ENCODE peak calls at places on chromosomes 2 and 18, in six cellular contexts. One of them, this sample, is unnamed.

GRCh38 chr2:30721668-30722647 is 85.3 kb downstream of the CAPN13 start:
- DNase-seq in heart right ventricle: no peak
- DNase-seq in left lung: no peak
- DNase-seq in IMR-90: no peak
- DNase-seq in astrocyte: no peak
- DNase-seq in tibial artery: peak
- DNase-seq in this sample: no peak

GRCh38 chr2:160411167-160411566 is 82.4 kb downstream of the RBMS1 start:
- DNase-seq in heart right ventricle: no peak
- DNase-seq in left lung: no peak
- DNase-seq in IMR-90: no peak
- DNase-seq in astrocyte: peak
- DNase-seq in tibial artery: no peak
- DNase-seq in this sample: no peak

GRCh38 chr2:113248997-113249770 is 29.5 kb downstream of the PAX8 start:
- DNase-seq in heart right ventricle: peak
- DNase-seq in left lung: peak
- DNase-seq in IMR-90: peak
- DNase-seq in astrocyte: peak
- DNase-seq in tibial artery: peak
- DNase-seq in this sample: no peak

GRCh38 chr18:9743200-9744016 is 35.3 kb downstream of the RAB31 start:
- DNase-seq in heart right ventricle: no peak
- DNase-seq in left lung: no peak
- DNase-seq in IMR-90: peak
- DNase-seq in astrocyte: peak
- DNase-seq in tibial artery: no peak
- DNase-seq in this sample: peak

GRCh38 chr2:216691210-216691741 is 4.1 kb downstream of the IGFBP5 start:
- DNase-seq in heart right ventricle: peak
- DNase-seq in left lung: peak
- DNase-seq in IMR-90: peak
- DNase-seq in astrocyte: peak
- DNase-seq in tibial artery: peak
- DNase-seq in this sample: no peak

GRCh38 chr2:12717191-12717987 is 653 bp downstream of the TRIB2 start:
- DNase-seq in heart right ventricle: peak
- DNase-seq in left lung: peak
- DNase-seq in IMR-90: peak
- DNase-seq in astrocyte: peak
- DNase-seq in tibial artery: peak
- DNase-seq in this sample: peak

GRCh38 chr18:59721214-59721613 is 24.0 kb upstream of the CCBE1 start:
- DNase-seq in heart right ventricle: no peak
- DNase-seq in left lung: no peak
- DNase-seq in IMR-90: no peak
- DNase-seq in astrocyte: no peak
- DNase-seq in tibial artery: no peak
- DNase-seq in this sample: no peak

GRCh38 chr2:55364189-55365055 is 55.2 kb downstream of the CCDC88A start:
- DNase-seq in heart right ventricle: no peak
- DNase-seq in left lung: no peak
- DNase-seq in IMR-90: peak
- DNase-seq in astrocyte: peak
- DNase-seq in tibial artery: peak
- DNase-seq in this sample: no peak

GRCh38 chr2:191636235-191636543 is 41.7 kb upstream of the NABP1 start:
- DNase-seq in heart right ventricle: no peak
- DNase-seq in left lung: no peak
- DNase-seq in IMR-90: peak
- DNase-seq in astrocyte: peak
- DNase-seq in tibial artery: no peak
- DNase-seq in this sample: no peak

GRCh38 chr2:197080611-197081010 is 154.1 kb upstream of the PGAP1 start:
- DNase-seq in heart right ventricle: no peak
- DNase-seq in left lung: no peak
- DNase-seq in IMR-90: no peak
- DNase-seq in astrocyte: no peak
- DNase-seq in tibial artery: no peak
- DNase-seq in this sample: no peak

GRCh38 chr2:167721593-167721992 is 525.8 kb downstream of the STK39 start:
- DNase-seq in heart right ventricle: no peak
- DNase-seq in left lung: no peak
- DNase-seq in IMR-90: no peak
- DNase-seq in astrocyte: no peak
- DNase-seq in tibial artery: no peak
- DNase-seq in this sample: no peak

GRCh38 chr2:203824057-203824456 is 43.5 kb upstream of the CTLA4 start:
- DNase-seq in heart right ventricle: no peak
- DNase-seq in left lung: no peak
- DNase-seq in IMR-90: no peak
- DNase-seq in astrocyte: no peak
- DNase-seq in tibial artery: no peak
- DNase-seq in this sample: no peak
- H3K27ac ChIP-seq in heart right ventricle: no peak
- H3K27ac ChIP-seq in left lung: no peak
- H3K27ac ChIP-seq in IMR-90: no peak
- H3K27ac ChIP-seq in astrocyte: no peak
- H3K27ac ChIP-seq in tibial artery: no peak
- H3K27ac ChIP-seq in this sample: no peak

GRCh38 chr2:231684314-231685223 is 23.8 kb upstream of the PTMA start:
- DNase-seq in heart right ventricle: peak
- DNase-seq in left lung: no peak
- DNase-seq in IMR-90: no peak
- DNase-seq in astrocyte: no peak
- DNase-seq in tibial artery: no peak
- DNase-seq in this sample: no peak

GRCh38 chr2:231687133-231687852 is 21.0 kb upstream of the PTMA start:
- DNase-seq in heart right ventricle: peak
- DNase-seq in left lung: peak
- DNase-seq in IMR-90: no peak
- DNase-seq in astrocyte: no peak
- DNase-seq in tibial artery: no peak
- DNase-seq in this sample: peak

GRCh38 chr2:231687961-231688360 is 20.4 kb upstream of the PTMA start:
- DNase-seq in heart right ventricle: no peak
- DNase-seq in left lung: no peak
- DNase-seq in IMR-90: no peak
- DNase-seq in astrocyte: no peak
- DNase-seq in tibial artery: no peak
- DNase-seq in this sample: no peak

GRCh38 chr2:231685349-231686191 is 22.8 kb upstream of the PTMA start:
- DNase-seq in heart right ventricle: no peak
- DNase-seq in left lung: no peak
- DNase-seq in IMR-90: no peak
- DNase-seq in astrocyte: no peak
- DNase-seq in tibial artery: no peak
- DNase-seq in this sample: no peak

GRCh38 chr2:231686192-231687100 is 21.9 kb upstream of the PTMA start:
- DNase-seq in heart right ventricle: no peak
- DNase-seq in left lung: no peak
- DNase-seq in IMR-90: no peak
- DNase-seq in astrocyte: no peak
- DNase-seq in tibial artery: no peak
- DNase-seq in this sample: no peak
- H3K4me3 ChIP-seq in heart right ventricle: no peak
- H3K4me3 ChIP-seq in left lung: no peak
- H3K4me3 ChIP-seq in IMR-90: no peak
- H3K4me3 ChIP-seq in astrocyte: no peak
- H3K4me3 ChIP-seq in tibial artery: no peak
- H3K4me3 ChIP-seq in this sample: no peak

GRCh38 chr2:73037947-73038585 is 33.4 kb downstream of the SFXN5 start:
- DNase-seq in heart right ventricle: no peak
- DNase-seq in left lung: no peak
- DNase-seq in IMR-90: no peak
- DNase-seq in astrocyte: no peak
- DNase-seq in tibial artery: no peak
- DNase-seq in this sample: no peak

GRCh38 chr2:73033766-73034381 is 37.6 kb downstream of the SFXN5 start:
- DNase-seq in heart right ventricle: no peak
- DNase-seq in left lung: no peak
- DNase-seq in IMR-90: no peak
- DNase-seq in astrocyte: no peak
- DNase-seq in tibial artery: no peak
- DNase-seq in this sample: no peak

GRCh38 chr2:73034661-73035374 is 36.7 kb downstream of the SFXN5 start:
- DNase-seq in heart right ventricle: no peak
- DNase-seq in left lung: no peak
- DNase-seq in IMR-90: no peak
- DNase-seq in astrocyte: no peak
- DNase-seq in tibial artery: no peak
- DNase-seq in this sample: no peak

GRCh38 chr2:73036779-73037165 is 34.7 kb downstream of the SFXN5 start:
- DNase-seq in heart right ventricle: no peak
- DNase-seq in left lung: no peak
- DNase-seq in IMR-90: no peak
- DNase-seq in astrocyte: no peak
- DNase-seq in tibial artery: no peak
- DNase-seq in this sample: no peak

DNA sequence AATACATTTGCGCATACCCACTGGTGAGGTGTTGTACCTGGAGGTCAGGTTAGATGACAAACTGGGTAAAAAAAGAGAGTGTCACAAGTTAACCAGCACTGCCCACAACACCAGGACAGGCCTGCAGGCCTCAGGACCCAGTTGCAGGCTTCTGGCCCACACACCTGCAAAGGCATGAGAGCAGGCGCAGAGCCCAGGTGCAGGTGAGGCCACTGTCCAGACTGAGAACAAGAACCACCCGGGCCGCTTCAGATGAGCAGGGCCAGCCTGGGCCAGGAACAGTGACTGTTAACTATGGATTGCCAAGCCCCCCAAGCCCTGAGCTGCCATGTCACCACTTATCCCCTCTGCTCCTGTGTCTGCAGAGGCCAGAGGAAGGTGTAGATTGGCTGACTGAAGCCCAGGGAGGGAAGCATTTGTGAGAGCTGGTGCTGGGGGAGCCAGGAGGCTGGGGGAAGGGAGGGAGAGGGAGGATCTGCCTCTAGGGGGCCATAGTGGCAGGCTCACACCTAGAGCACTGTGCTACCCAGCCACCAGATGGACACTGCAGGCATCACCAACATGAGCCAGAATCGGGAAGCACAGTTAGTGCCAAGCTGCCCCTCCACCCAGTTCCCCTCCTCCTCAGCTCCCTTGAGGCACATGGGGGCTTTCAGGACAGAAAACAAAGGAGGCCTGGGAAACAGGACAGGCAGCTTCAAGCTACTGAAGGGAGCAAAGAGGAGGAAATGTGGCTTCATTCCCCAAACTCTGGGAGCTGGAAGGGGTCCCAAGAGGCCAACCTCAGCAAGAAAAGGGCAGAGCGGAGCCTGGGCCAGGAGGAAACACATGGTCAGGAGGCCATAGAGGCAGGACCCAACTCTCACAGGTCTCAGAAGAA is 35.4 kb downstream of the SFXN5 start:
- DNase-seq in heart right ventricle: no peak
- DNase-seq in left lung: no peak
- DNase-seq in IMR-90: no peak
- DNase-seq in astrocyte: no peak
- DNase-seq in tibial artery: no peak
- DNase-seq in this sample: no peak
- TF ChIP-seq CTCF in heart right ventricle: no peak
- TF ChIP-seq CTCF in left lung: no peak
- TF ChIP-seq CTCF in IMR-90: no peak
- TF ChIP-seq CTCF in astrocyte: peak
- TF ChIP-seq CTCF in tibial artery: no peak
- TF ChIP-seq CTCF in this sample: no peak

DNA sequence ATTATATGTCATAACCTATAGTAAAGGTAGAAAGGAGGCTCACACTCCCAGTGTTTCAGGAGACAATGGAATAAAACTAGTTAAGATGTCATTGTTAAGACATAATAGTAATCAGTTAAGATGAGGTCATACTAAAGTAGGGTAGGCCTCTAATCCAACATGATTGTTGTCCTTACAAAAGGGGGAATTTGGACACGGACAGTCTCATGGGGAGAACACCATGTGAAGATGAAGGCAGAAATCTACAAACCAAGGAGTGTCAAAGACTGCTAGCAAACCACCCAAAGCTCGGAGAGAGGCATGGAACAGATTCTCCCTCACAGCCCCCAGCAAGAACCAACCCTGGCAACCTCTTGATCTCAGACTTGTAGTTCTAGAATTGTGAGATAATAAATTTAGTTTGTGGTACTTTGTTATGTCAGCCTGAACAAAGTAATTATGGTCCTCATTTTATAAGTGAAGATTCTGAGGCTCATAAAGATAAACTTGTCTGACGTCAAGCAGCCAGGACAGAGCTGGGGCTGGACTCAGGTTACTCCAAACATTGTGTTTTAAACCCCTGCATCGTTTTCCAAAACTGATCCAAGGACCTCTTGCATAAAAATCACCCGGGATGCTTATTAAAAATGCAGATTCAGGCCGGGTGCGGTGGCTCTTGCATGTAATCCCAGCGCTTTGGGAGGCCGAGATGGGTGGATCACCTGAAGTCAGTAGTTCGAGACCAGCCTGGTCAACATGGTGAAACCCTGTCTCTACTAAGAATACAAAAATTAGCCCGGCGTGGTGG is 47.8 kb downstream of the CCDC195 start:
- DNase-seq in heart right ventricle: no peak
- DNase-seq in left lung: no peak
- DNase-seq in IMR-90: no peak
- DNase-seq in astrocyte: no peak
- DNase-seq in tibial artery: no peak
- DNase-seq in this sample: no peak
- H3K27ac ChIP-seq in heart right ventricle: no peak
- H3K27ac ChIP-seq in left lung: no peak
- H3K27ac ChIP-seq in IMR-90: no peak
- H3K27ac ChIP-seq in astrocyte: no peak
- H3K27ac ChIP-seq in tibial artery: no peak
- H3K27ac ChIP-seq in this sample: no peak

This sample was measured in RWPE2.